ENCODE peak calls at places on chromosomes 13 and 19, in eight cellular contexts. B is HT-29; C is mucosa of gallbladder; O is HT1080; K is head of caudate nucleus; E is activated naive CD4-positive, alpha-beta T cell treated with anti-CD3 and anti-CD28 coated beads, Interleukin-2, amount 50 U/mL, for 72 hours; G is NCI-H345; I is CD8-positive, alpha-beta T cell. L is an unnamed sample.

GRCh38 chr13:94661396-94661795 is 50.9 kb downstream of the SOX21 start:
- DNase-seq in O (no peak), G (no peak), B (no peak), I (no peak), K (no peak), E (no peak), C (no peak), L (no peak)

GRCh38 chr19:41897820-41898219 is 14.8 kb downstream of the ARHGEF1 start:
- DNase-seq in G (no peak), K (no peak), C (no peak), E (no peak), I (no peak), O (no peak), B (no peak), L (no peak)

GRCh38 chr19:49481020-49481683 is 6.3 kb upstream of the RPL13A start:
- DNase-seq in B (no peak), O (no peak), E (no peak), C (no peak), K (no peak), I (no peak), G (no peak), L (no peak)

GRCh38 chr19:4970558-4971423 is 1.9 kb downstream of the KDM4B start:
- DNase-seq in B (peak), G (peak), I (no peak), O (no peak), E (no peak), C (no peak), K (no peak), L (no peak)

GRCh38 chr19:2015611-2015950 is at the start of gene BTBD2:
- DNase-seq in O (no peak), I (peak), K (peak), B (no peak), G (peak), E (no peak), C (peak), L (no peak)

GRCh38 chr13:92564942-92565341 is 661.7 kb upstream of the GPC6 start:
- DNase-seq in O (no peak), C (no peak), K (no peak), I (no peak), E (no peak), G (no peak), B (no peak), L (no peak)

GRCh38 chr19:15227261-15227660 is 5.0 kb downstream of the EPHX3 start:
- DNase-seq in E (no peak), I (no peak), O (no peak), B (no peak), C (no peak), G (no peak), K (no peak), L (no peak)

GRCh38 chr13:48653074-48654054 is at the start of gene CYSLTR2:
- DNase-seq in I (no peak), K (no peak), C (no peak), O (peak), E (no peak), B (no peak), G (no peak), L (no peak)

GRCh38 chr13:104592127-104592526 is 1525.9 kb upstream of the SLC10A2 start:
- DNase-seq in C (no peak), G (no peak), O (peak), I (no peak), K (no peak), E (no peak), B (peak), L (no peak)

GRCh38 chr19:33399081-33399744 is 25.7 kb downstream of the CEBPG start:
- DNase-seq in B (no peak), C (no peak), E (peak), I (no peak), O (no peak), K (peak), G (no peak), L (no peak)

GRCh38 chr13:52001120-52001731 is 10.0 kb downstream of the ATP7B start:
- DNase-seq in C (no peak), G (peak), E (no peak), B (peak), K (no peak), I (no peak), O (peak), L (peak)

GRCh38 chr19:52716578-52716977 is 18.3 kb downstream of the ZNF611 start:
- DNase-seq in I (no peak), E (no peak), C (no peak), G (no peak), K (no peak), B (no peak), O (no peak), L (no peak)

GRCh38 chr19:45591004-45591637 is 6.5 kb upstream of the OPA3 start:
- DNase-seq in C (peak), I (peak), G (peak), B (peak), K (peak), O (no peak), E (no peak), L (peak)

GRCh38 chr13:62305758-62306157 is 890.1 kb upstream of the PCDH20 start:
- DNase-seq in K (no peak), O (no peak), I (no peak), C (no peak), G (no peak), B (no peak), E (no peak), L (no peak)

GRCh38 chr19:7408251-7408650 is 59.5 kb downstream of the ARHGEF18 start:
- DNase-seq in K (no peak), B (no peak), O (no peak), I (no peak), C (no peak), E (no peak), G (no peak), L (no peak)

GRCh38 chr13:97121894-97122293 is 100.2 kb upstream of the MBNL2 start:
- DNase-seq in C (no peak), G (no peak), K (no peak), B (peak), O (no peak), I (no peak), E (no peak), L (no peak)

L was measured in DMS153.